ENCODE peak calls at places on chromosomes 7 and 10, in seven cellular contexts. T is GM23338, O is Panc1, R is transverse colon, V is stomach, W is prostate gland, H is HCT116. D is an unnamed sample.

GRCh38 chr10:117666131-117666530 is 123.6 kb downstream of the EMX2 start:
- DNase-seq in W (no peak), O (no peak), H (no peak), R (no peak), T (no peak), V (no peak), D (no peak)

GRCh38 chr10:133042061-133042460 is 45.7 kb upstream of the ADGRA1 start:
- DNase-seq in T (no peak), R (no peak), O (no peak), V (no peak), H (no peak), W (no peak), D (no peak)

GRCh38 chr10:71878327-71879034 is 27.4 kb upstream of the PSAP start:
- DNase-seq in V (no peak), O (no peak), T (peak; percentile 31), W (no peak), R (no peak), H (no peak), D (no peak)

GRCh38 chr7:20784311-20785210 is 2.1 kb downstream of the SP8 start:
- DNase-seq in W (no peak), H (no peak), O (no peak), V (no peak), T (peak; percentile 79), R (no peak), D (peak; percentile 87)

GRCh38 chr10:110815354-110816004 is 56.2 kb upstream of the PDCD4 start:
- DNase-seq in O (no peak), R (no peak), W (no peak), T (no peak), H (no peak), V (no peak), D (no peak)

GRCh38 chr10:30820282-30820991 is 190.9 kb upstream of the LYZL2 start:
- DNase-seq in W (no peak), H (no peak), T (no peak), O (no peak), R (no peak), V (no peak), D (no peak)

GRCh38 chr10:131760416-131761166 is 140.2 kb upstream of the PPP2R2D start:
- DNase-seq in T (peak; percentile 51), R (no peak), V (no peak), O (no peak), H (no peak), W (no peak), D (no peak)

GRCh38 chr10:132036153-132036886 is 29.4 kb upstream of the JAKMIP3 start:
- DNase-seq in O (no peak), V (no peak), R (no peak), W (peak; percentile 40), T (peak; percentile 69), H (no peak), D (peak; percentile 86)

GRCh38 chr10:102418612-102419560 is at the start of gene PSD:
- DNase-seq in H (no peak), T (peak; percentile 84), R (no peak), O (no peak), W (no peak), V (no peak), D (no peak)

GRCh38 chr10:100006241-100006886 is 3.4 kb downstream of the DNMBP start:
- DNase-seq in R (no peak), O (peak; percentile 92), T (no peak), H (peak; percentile 96), W (no peak), V (no peak), D (no peak)

GRCh38 chr10:49398986-49399385 is 3.1 kb upstream of the DRGX start:
- DNase-seq in V (no peak), W (no peak), O (no peak), H (no peak), T (peak; percentile 57), R (no peak), D (no peak)

GRCh38 chr10:49397036-49397999 is 1.4 kb upstream of the DRGX start:
- DNase-seq in R (no peak), H (no peak), O (no peak), V (no peak), W (no peak), T (peak; percentile 62), D (no peak)

GRCh38 chr10:49400365-49400764 is 4.5 kb upstream of the DRGX start:
- DNase-seq in W (no peak), R (no peak), O (no peak), H (no peak), V (no peak), T (no peak), D (no peak)

GRCh38 chr10:49396666-49396999 is 744 bp upstream of the DRGX start:
- DNase-seq in V (no peak), T (no peak), R (no peak), H (no peak), W (no peak), O (no peak), D (no peak)

GRCh38 chr10:49398000-49398861 is 2.3 kb upstream of the DRGX start:
- DNase-seq in W (no peak), H (no peak), O (no peak), V (no peak), R (peak; percentile 24), T (peak; percentile 78), D (peak; percentile 39)
- TF ChIP-seq POLR2AphosphoS5 in W (no peak), H (no peak), O (no peak), V (no peak), R (no peak), T (no peak), D (no peak)

GRCh38 chr10:94003496-94003895 is 9.8 kb downstream of the PLCE1 start:
- DNase-seq in H (no peak), T (no peak), W (no peak), R (no peak), V (no peak), O (no peak), D (no peak)

GRCh38 chr10:94008526-94008925 is 14.8 kb downstream of the PLCE1 start:
- DNase-seq in W (no peak), H (no peak), R (no peak), T (no peak), V (no peak), O (no peak), D (no peak)

GRCh38 chr10:94010116-94010515 is 16.4 kb downstream of the PLCE1 start:
- DNase-seq in V (no peak), W (no peak), H (no peak), O (no peak), T (no peak), R (no peak), D (no peak)

GRCh38 chr10:94005050-94005449 is 11.3 kb downstream of the PLCE1 start:
- DNase-seq in R (peak; percentile 72), W (peak; percentile 85), H (no peak), V (no peak), O (no peak), T (no peak), D (no peak)

DNA sequence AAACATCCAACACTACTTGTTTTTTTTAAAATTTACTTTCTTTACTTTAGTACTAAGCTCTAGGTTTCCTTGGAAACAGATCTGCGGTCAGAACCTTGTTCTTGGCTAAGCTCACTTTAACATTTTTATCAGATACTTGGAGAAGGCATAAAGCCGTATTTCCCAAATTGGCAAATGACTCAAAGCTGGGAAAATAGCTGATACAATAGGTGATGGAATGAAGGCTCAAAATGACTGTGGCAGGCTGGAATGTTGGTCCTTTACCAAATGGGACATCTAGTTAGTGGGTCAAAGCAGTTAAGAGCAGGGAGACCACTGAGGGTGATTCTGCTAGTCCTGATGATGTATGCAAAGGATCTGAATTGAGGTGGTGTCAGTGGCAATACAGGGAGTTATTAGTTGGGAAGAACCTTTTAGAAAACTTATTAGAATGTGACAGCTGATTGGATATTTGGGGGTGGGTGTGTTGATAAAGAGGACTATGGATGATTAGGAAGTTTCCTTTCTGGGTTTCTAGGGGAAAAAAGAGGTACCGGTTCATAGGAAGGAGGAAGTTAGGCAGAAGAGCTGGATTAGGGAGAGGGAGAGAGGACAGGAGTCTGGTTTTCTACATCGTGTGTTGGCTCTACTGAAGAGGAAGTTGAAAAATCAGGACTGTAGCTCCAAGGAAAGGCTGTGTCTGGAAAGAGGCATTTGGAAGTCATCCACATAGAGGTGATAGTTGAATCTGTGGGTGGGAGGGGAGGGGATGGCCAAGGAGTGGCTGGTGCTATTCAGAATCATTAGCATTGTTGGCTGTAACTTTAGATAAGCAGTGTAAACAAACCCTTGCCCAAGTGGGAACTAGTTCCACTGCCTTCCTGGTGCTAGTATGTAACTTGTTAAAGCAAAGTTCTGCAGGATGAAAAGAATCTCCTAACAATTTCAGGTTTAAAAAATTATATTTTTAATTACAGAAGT is 13.1 kb downstream of the PLCE1 start:
- DNase-seq in T (no peak), R (peak; percentile 64), H (no peak), V (peak; percentile 61), O (no peak), W (no peak), D (no peak)
- H3K4me3 ChIP-seq in T (no peak overlapping the region), R (no peak overlapping the region), H (no peak overlapping the region), V (no peak overlapping the region), O (no peak overlapping the region), W (no peak overlapping the region), D (no peak overlapping the region)

DNA sequence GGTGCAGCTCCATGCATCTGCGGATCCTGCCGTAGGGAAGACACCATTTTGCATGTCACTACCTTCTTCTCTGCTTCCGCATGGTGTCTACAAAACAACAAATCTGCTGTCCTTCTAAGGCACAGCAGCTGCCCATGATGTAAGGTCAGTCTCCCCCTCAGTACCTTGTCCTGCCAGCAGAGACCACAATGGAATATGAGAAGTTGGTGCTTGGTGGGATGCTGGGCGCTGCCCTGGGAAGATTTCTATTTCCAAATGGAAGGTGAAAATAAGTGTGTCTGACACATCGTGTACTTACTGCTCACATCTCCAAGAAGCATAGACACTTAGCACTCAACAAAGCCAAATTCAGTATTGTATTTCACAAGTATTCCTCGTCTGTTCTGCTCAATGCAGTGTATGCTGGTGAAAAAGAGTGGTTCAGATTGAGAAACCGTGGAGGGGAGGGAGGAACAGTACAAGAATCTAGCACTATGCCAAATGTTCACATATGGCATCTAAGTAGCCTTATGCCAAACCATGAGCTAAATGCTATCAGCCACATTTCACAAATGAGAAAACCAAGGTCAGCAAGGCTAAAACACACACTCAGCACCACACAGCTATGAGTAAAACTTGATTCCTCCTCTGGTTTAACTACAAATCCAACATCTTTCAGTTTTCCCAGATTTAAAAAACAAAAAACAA is 95.0 kb downstream of the GRB10 start:
- DNase-seq in V (no peak), O (no peak), W (no peak), R (no peak), T (no peak), H (no peak), D (no peak)
- TF ChIP-seq POLR2AphosphoS5 in V (peak; percentile 34), O (no peak), W (no peak), R (no peak), T (no peak), H (no peak), D (no peak)

DNA sequence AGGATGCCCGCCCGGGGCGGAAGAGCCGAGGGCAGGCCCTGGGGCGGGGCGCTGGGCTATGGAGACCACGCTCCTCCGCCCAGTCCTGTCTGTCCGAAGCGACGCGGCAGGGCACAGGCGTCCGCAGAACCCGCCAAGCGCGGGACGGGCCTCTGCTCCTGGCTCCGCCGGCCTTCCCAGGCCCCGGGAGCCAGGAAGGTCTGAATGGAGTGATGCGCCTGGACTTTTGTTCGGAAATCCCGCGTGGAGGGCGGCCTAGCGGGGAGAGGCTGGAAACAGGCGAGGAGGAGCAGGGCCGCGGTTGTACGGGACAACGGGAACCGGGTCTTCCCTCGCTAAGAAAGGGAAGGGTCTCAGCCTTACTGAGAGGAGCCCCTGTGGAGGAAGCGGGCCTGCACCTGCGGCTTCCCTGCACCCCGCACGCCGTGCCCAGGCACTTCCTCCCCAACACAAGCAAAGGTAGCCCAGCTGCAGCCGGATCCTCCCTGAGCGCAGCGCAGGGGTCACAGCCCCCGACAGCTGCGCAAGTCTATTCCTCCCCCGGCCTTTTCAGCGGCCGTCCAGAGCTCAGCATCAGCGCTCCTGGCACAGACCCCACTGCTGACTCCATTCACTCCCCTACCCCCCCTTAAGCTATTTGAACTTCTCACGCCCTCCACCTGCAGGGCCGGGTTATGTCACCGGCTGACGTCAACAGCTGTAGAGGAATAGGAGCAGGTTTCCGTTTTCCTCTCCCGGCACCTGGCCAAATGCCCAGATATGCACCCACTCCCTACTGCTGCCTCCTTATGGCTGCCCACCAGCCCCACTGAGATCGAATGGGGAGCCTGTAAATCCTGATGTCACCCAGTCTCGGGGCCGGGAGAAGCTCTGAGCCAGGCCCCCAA is 143.2 kb upstream of the RET start:
- DNase-seq in T (peak; percentile 69), W (no peak), O (no peak), V (peak; percentile 65), H (no peak), R (peak; percentile 50), D (peak; percentile 82)
- H3K4me3 ChIP-seq in T (peak overlapping the region; percentile 78), W (no peak overlapping the region), O (no peak overlapping the region), V (peak overlapping the region; percentile 35), H (no peak overlapping the region), R (peak overlapping the region; percentile 30), D (peak overlapping the region; percentile 37)

D was measured in upper lobe of left lung.